ENCODE peak calls at places on chromosomes 16 and 17, in five cellular contexts. P is astrocyte, U is OCI-LY7, V is left ventricle myocardium inferior, X is body of pancreas. G is an unnamed sample.
A peak's percentile ranks its signal among the peaks of the same experiment; 100 is the strongest.

GRCh38 chr17:63140255-63140654 is 174.2 kb downstream of the TANC2 start:
- DNase-seq in V (no peak), P (peak; percentile 5), U (no peak), X (peak; percentile 33), G (no peak)

GRCh38 chr17:77285594-77286390 is 145.0 kb downstream of the SEC14L1 start:
- DNase-seq in X (peak; percentile 76), U (no peak), V (peak; percentile 50), P (peak; percentile 94), G (peak; percentile 95)

GRCh38 chr17:35912942-35913341 is 17.6 kb downstream of the RDM1 start:
- DNase-seq in X (no peak), P (no peak), U (no peak), V (no peak), G (no peak)

GRCh38 chr17:33038740-33039139 is 47.1 kb downstream of the SPACA3 start:
- DNase-seq in V (no peak), P (peak; percentile 59), U (peak; percentile 3), X (peak; percentile 7), G (no peak)

GRCh38 chr16:63527404-63527803 is 1491.2 kb upstream of the CDH8 start:
- DNase-seq in V (no peak), X (no peak), U (no peak), P (no peak), G (no peak)

GRCh38 chr17:78324391-78325075 is 35.3 kb downstream of the SOCS3 start:
- DNase-seq in V (peak; percentile 91), X (peak; percentile 70), P (peak; percentile 68), U (no peak), G (peak; percentile 77)

GRCh38 chr17:27357236-27357635 is 63.3 kb downstream of the WSB1 start:
- DNase-seq in X (no peak), P (no peak), U (no peak), V (no peak), G (no peak)

GRCh38 chr17:78496311-78496710 is 80.9 kb downstream of the DNAH17 start:
- DNase-seq in V (no peak), P (no peak), U (no peak), X (no peak), G (no peak)

GRCh38 chr16:83689385-83689831 is 118.4 kb upstream of the HSBP1 start:
- DNase-seq in U (no peak), X (peak; percentile 13), V (no peak), P (peak; percentile 98), G (no peak)

GRCh38 chr16:24174977-24175376 is 81.2 kb upstream of the CACNG3 start:
- DNase-seq in P (no peak), V (no peak), X (no peak), U (no peak), G (no peak)

GRCh38 chr16:66481081-66481942 is 54.2 kb downstream of the BEAN1 start:
- DNase-seq in U (no peak), P (no peak), X (no peak), V (no peak), G (no peak)

GRCh38 chr17:79777166-79777843 is 643 bp upstream of the CBX2 start:
- DNase-seq in U (peak; percentile 77), P (peak; percentile 20), V (peak; percentile 68), X (peak; percentile 49), G (peak; percentile 61)

GRCh38 chr16:85582177-85582888 is 30.8 kb upstream of the GSE1 start:
- DNase-seq in X (no peak), U (no peak), P (no peak), V (no peak), G (no peak)

GRCh38 chr16:80294172-80294571 is 246.6 kb upstream of the DYNLRB2 start:
- DNase-seq in P (no peak), U (no peak), V (no peak), X (no peak), G (no peak)

GRCh38 chr17:57542518-57542917 is 202.6 kb downstream of the CCDC182 start:
- DNase-seq in V (no peak), P (no peak), U (no peak), X (no peak), G (no peak)

GRCh38 chr16:66928702-66929388 is 3.5 kb upstream of the RRAD start:
- DNase-seq in P (no peak), X (no peak), U (peak; percentile 29), V (no peak), G (no peak)

GRCh38 chr17:39462644-39463375 is 1.5 kb downstream of the CDK12 start:
- DNase-seq in U (peak; percentile 50), V (no peak), X (peak; percentile 15), P (peak; percentile 2), G (no peak)

GRCh38 chr17:45143767-45144198 is 4.5 kb upstream of the HEXIM1 start:
- DNase-seq in X (peak; percentile 77), U (no peak), P (peak; percentile 52), V (peak; percentile 92), G (peak; percentile 87)

GRCh38 chr17:12352127-12352526 is 313.6 kb upstream of the MYOCD start:
- DNase-seq in X (no peak), V (no peak), P (no peak), U (no peak), G (no peak)

GRCh38 chr16:7321661-7322060 is 11.0 kb upstream of the RBFOX1 start:
- DNase-seq in P (no peak), U (peak; percentile 1), X (no peak), V (no peak), G (no peak)

GRCh38 chr17:82734987-82735866 is at the start of gene FN3K:
- DNase-seq in X (peak; percentile 72), U (no peak), P (peak; percentile 70), V (peak; percentile 73), G (peak; percentile 62)

GRCh38 chr16:49775581-49775980 is 80.3 kb downstream of the ZNF423 start:
- DNase-seq in X (no peak), P (no peak), V (no peak), U (no peak), G (no peak)

GRCh38 chr16:71540-72341 is 690 bp downstream of the RHBDF1 start:
- DNase-seq in P (peak; percentile 64), X (peak; percentile 83), U (no peak), V (peak; percentile 75), G (peak; percentile 78)

GRCh38 chr17:40311575-40311974 is 2.6 kb downstream of the RARA start:
- DNase-seq in X (peak; percentile 57), P (no peak), V (peak; percentile 73), U (no peak), G (peak; percentile 74)

GRCh38 chr17:78343099-78343432 is 16.8 kb downstream of the SOCS3 start:
- DNase-seq in V (peak; percentile 80), P (peak; percentile 91), X (peak; percentile 72), U (no peak), G (peak; percentile 93)

DNA sequence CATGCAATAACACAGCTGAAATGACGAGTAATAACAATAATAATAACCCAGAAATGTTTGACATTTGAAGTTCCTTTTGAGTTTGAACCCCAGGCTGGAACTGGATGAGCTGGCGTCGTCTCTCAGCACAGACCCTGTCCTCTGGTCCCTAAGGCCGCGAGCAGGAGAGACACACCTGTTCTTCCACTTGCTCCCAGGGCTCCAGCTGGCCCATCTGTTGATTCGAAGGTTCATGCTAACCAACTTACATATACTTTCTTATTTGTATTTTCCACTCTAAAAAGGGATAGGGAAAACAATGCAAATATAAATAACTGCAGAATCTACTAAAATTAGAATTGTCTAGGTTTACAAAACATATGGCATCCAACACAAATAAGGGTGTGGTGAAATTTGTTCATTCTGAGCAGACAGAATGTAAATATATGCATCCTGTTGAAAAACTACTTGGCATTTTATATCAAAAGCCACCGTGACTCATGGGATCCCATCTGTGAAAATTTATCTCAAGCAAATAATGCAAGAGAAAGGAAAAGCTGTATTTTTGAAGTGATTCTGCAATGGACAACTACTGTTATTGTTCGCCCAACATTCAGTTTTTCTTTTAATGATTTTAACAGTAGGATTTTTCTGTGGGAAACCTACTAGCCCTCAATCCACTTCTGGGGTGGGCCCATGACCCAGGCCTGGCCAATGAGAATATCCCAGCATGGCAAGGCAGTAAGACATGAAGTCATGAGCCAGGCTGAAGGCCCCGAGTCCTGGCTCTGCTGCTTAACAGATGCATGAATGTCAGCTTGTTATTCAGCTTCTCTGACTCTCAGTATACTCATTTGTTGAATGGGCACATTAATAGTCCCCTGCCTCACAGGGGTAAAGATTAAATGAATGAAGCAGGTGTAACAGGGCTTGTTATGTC is 13.2 kb upstream of the RGS9 start:
- DNase-seq in V (no peak), U (no peak), X (no peak), P (no peak), G (no peak)
- H3K4me3 ChIP-seq in V (peak overlapping the region; percentile 74), U (peak overlapping the region; percentile 71), X (no peak overlapping the region), P (peak overlapping the region; percentile 59), G (peak overlapping the region; percentile 61)

DNA sequence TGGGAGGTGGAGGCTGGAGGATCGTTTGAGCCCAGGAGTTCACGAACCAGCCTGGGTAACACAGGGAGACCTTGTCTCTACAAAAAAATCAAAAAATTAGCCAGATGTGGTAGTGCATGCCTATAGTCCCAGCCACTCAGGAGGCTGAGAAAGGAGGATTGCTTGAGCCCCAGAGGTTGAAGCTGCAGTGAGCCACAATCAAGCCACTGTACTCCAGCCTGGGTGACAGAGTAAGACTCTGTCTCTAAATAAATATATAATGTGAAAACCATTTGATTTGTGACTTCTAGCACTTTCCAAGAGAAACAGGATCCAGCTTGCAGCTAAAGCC is 459.1 kb downstream of the SOX9 start:
- DNase-seq in V (no peak), X (no peak), U (no peak), P (no peak), G (no peak)
- H3K4me1 ChIP-seq in V (no peaks in the 10 kb centered on the region), X (peaks cover 42% of the 10 kb centered on the region), U (no peaks in the 10 kb centered on the region), P (peaks cover 17% of the 10 kb centered on the region), G (no peaks in the 10 kb centered on the region)

DNA sequence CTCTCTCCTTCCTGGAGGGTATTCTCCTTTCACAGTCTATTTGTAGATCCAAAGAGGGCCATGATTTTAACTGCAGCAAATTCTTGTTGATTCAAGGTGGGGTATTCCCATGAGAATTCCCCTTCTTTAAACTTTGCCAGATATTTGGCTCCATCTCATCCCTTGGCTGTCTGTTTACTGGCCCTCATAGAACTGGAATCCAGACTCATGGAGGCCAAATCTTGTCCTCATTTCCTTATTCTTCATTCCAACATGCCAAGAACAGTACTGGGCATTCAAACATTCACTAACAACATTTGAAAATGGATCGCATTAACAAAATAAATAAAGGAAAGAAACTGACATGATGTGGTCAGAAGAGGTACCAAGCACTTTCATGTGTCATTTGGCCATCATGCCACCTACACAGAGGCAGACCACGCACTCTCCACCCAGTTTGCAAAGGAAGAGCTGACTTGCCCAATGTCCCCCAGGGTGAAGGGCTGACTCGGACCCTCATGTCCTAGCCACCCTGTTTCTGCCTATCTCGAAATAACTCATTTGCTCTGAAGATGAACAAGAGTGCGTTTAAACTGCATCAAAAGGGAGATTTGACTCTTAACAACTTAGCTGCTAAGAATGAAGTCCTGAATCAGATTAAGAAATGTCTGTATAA is 23.1 kb upstream of the SLC35B1 start:
- DNase-seq in X (no peak), U (no peak), V (no peak), P (no peak), G (no peak)
- H3K27ac ChIP-seq in X (peak overlapping the region; percentile 38), U (no peak overlapping the region), V (peak overlapping the region; percentile 87), P (no peak overlapping the region), G (no peak overlapping the region)

DNA sequence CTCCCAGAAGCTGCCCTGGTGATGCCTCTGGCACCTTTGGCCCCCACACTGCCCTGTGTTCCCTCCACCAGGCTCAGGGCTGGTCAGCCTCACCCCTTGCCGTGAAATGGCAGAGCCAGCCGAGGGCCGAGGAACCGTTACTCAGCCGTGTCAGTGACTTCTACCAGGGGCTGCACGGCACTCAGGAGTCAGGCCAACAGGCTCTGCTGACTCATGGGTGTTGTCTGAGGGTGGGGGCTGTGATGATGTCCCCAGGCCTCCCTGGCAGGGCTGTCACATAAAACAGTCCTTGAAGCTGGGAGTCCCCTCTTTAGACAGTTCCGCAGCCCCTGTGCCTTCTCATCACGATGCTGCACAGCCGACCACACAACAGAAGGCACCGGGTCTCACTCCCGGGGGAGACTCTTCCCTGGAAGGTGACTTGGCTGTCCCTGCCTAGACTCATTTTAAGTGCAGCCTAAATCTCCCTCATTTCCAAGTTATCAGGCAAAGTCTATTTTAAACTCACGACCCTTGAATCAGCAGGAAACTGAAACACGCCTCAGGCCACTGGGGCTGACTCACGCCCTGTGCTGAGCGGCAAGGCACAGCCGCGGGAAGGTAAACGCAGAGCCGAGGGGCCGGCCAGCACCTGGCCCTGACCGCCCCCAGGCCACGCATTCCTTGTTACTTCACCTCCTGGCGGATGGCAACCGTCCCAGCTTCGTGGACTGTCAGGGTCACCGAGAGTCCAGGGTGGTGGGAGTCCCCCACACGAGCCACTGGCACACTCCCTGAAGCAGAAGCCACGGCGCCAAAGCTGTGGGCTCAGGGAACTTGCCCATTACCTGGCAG is 102.6 kb downstream of the ZNF778 start:
- DNase-seq in P (peak; percentile 82), X (peak; percentile 64), U (no peak), V (no peak), G (peak; percentile 75)
- H3K4me3 ChIP-seq in P (peak overlapping the region; percentile 37), X (no peak overlapping the region), U (no peak overlapping the region), V (peak overlapping the region; percentile 49), G (no peak overlapping the region)